ENCODE peak calls at places on chromosome 1, in five cellular contexts. N, Z, I, P and Y are unnamed samples.
A peak's percentile ranks its signal among the peaks of the same experiment; 100 is the strongest.

GRCh38 chr1:5974631-5975030 is 17.6 kb downstream of the NPHP4 start:
- DNase-seq in I (no peak), P (no peak), Z (no peak), N (no peak), Y (no peak)

GRCh38 chr1:182217071-182217470 is 155.6 kb upstream of the ZNF648 start:
- DNase-seq in Z (no peak), I (no peak), P (no peak), N (no peak), Y (peak; percentile 5)

GRCh38 chr1:34320081-34320480 is 143.4 kb downstream of the C1orf94 start:
- DNase-seq in N (no peak), I (no peak), P (no peak), Z (no peak), Y (no peak)

GRCh38 chr1:91057784-91058183 is 35.9 kb upstream of the ZNF644 start:
- DNase-seq in N (no peak), I (no peak), P (no peak), Z (no peak), Y (no peak)

GRCh38 chr1:22494943-22495579 is 43.4 kb downstream of the ZBTB40 start:
- DNase-seq in I (no peak), P (no peak), Z (no peak), N (no peak), Y (no peak)

GRCh38 chr1:150963535-150964489 is 10.8 kb downstream of the CERS2 start:
- DNase-seq in N (no peak), P (no peak), Z (no peak), I (no peak), Y (no peak)

GRCh38 chr1:7667625-7668218 is 103.4 kb upstream of the VAMP3 start:
- DNase-seq in Z (peak; percentile 87), N (peak; percentile 90), I (peak; percentile 81), P (peak; percentile 53), Y (peak; percentile 72)

GRCh38 chr1:38940339-38941047 is 1.1 kb downstream of the RHBDL2 start:
- DNase-seq in N (no peak), P (no peak), I (no peak), Z (no peak), Y (no peak)

GRCh38 chr1:100440075-100440809 is 87.9 kb downstream of the CDC14A start:
- DNase-seq in I (no peak), Z (no peak), P (no peak), N (no peak), Y (no peak)

GRCh38 chr1:79043506-79043905 is 37.0 kb upstream of the ADGRL4 start:
- DNase-seq in Z (no peak), P (no peak), N (no peak), I (no peak), Y (peak; percentile 55)

GRCh38 chr1:59043796-59044195 is 253.1 kb upstream of the FGGY start:
- DNase-seq in P (no peak), N (no peak), Z (no peak), I (peak; percentile 94), Y (peak; percentile 89)

GRCh38 chr1:93681549-93682412 is at the start of gene BCAR3:
- DNase-seq in N (peak; percentile 85), P (peak; percentile 38), I (peak; percentile 76), Z (peak; percentile 61), Y (peak; percentile 73)

DNA sequence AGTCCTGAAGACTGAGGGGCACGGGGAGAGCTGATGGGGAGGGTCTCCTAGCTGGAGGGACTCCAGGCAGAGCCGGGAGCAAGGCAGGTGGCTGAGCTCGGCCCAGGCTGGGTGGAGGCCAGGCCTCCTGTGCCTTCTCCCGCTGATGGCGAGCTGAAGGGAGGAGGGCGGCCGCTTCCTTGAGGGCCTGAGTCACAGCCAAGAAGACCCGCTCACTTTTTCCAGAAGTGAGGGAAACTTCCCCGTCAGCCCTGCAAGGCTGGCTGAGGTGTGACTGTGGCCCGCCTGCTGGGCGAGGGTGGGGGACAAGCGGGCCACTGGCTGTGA is 1.7 kb upstream of the VWA1 start:
- DNase-seq in P (no peak), Z (no peak), I (peak; percentile 83), N (no peak), Y (peak; percentile 39)
- H3K14ac ChIP-seq in P (no peak overlapping the region), Z (peak overlapping the region; percentile 84), I (no peak overlapping the region), N (peak overlapping the region; percentile 29), Y (peak overlapping the region; percentile 11)

GRCh38 chr1:42973799-42974198 is 15.1 kb upstream of the SLC2A1 start:
- DNase-seq in N (no peak), P (no peak), Z (no peak), I (no peak), Y (no peak)
- H3K14ac ChIP-seq in N (no peak overlapping the region), P (no peak overlapping the region), Z (no peak overlapping the region), I (no peak overlapping the region), Y (peak overlapping the region; percentile 31)

DNA sequence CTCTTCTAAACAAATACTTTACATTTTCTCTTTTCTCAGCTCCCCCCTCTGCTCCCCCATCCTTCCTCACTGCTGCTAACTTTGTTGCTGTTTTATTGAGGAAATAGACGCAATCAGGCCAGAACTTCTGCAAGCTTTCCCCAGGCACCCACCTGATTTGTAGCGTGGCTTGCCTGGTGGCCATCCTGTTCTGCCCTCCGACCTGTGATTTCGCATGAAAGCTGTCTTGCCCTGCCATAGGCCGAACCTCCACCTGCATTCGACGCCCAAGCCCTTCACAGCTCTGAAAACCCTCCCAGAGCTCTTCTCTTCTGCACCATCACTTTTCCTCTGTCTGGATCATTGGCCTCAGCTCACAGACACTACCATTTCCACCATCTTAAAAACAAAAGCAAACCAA is 100.6 kb downstream of the PLPP3 start:
- DNase-seq in N (no peak), I (no peak), Z (no peak), P (no peak), Y (no peak)
- H3K14ac ChIP-seq in N (no peak overlapping the region), I (no peak overlapping the region), Z (no peak overlapping the region), P (no peak overlapping the region), Y (no peak overlapping the region)

GRCh38 chr1:36139521-36139920 is 9.8 kb downstream of the TRAPPC3 start:
- DNase-seq in N (no peak), I (no peak), Z (no peak), P (no peak), Y (no peak)

GRCh38 chr1:36142121-36142520 is 7.2 kb downstream of the TRAPPC3 start:
- DNase-seq in N (no peak), Z (no peak), I (no peak), P (no peak), Y (no peak)

GRCh38 chr1:36144413-36144812 is 4.9 kb downstream of the TRAPPC3 start:
- DNase-seq in P (no peak), Z (no peak), I (no peak), N (no peak), Y (no peak)

GRCh38 chr1:36148821-36149236 is 457 bp downstream of the TRAPPC3 start:
- DNase-seq in I (no peak), P (no peak), N (no peak), Z (no peak), Y (no peak)

DNA sequence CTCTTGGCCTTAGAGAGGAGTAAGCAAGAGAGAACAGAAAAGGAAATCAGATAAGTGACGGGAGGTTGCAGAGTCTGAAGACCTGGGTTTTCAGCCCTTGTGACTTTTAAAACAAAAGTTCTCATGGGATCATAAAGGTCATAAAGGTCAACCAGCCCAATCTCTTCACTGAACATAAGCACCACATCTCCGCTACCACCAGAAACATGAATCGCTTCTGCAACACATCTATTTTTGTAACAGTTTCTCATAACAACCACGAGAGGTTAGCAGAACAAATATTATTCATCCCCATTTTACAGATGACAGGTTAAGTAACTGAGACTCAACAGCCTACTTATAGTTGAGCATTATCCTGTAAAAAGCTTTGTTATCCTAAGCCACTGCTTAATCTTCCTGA is 5.9 kb downstream of the TRAPPC3 start:
- DNase-seq in N (no peak), I (no peak), P (no peak), Z (no peak), Y (no peak)
- H3K14ac ChIP-seq in N (no peak overlapping the region), I (no peak overlapping the region), P (no peak overlapping the region), Z (no peak overlapping the region), Y (no peak overlapping the region)

GRCh38 chr1:20732071-20732587 is 374 bp downstream of the SH2D5 start:
- DNase-seq in Z (peak; percentile 78), N (peak; percentile 94), P (peak; percentile 56), I (peak; percentile 75), Y (peak; percentile 81)
- H3K14ac ChIP-seq in Z (no peak overlapping the region), N (no peak overlapping the region), P (no peak overlapping the region), I (peak overlapping the region; percentile 31), Y (peak overlapping the region; percentile 100)

DNA sequence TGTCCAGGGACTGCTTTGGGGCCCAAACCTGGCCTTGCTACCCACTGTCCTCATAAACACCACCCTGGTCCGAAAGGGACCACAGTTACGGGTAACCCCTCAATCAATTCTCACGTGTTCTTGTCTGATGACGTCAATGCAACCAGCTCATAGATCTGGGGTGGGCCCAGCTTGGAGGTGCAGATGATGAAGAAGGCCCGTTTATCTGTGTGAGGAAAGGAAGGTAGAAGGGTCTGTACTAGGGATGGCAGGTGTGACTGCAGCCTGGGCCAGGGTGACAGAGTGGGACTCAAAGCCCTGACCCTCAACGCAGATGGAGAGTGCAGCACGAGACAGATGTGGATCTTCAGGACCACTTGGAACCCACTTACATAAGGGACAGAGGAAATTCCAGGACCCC is 22.1 kb downstream of the LRRC71 start:
- DNase-seq in N (no peak), I (no peak), Z (no peak), P (no peak), Y (no peak)
- H3K14ac ChIP-seq in N (no peak overlapping the region), I (no peak overlapping the region), Z (no peak overlapping the region), P (no peak overlapping the region), Y (no peak overlapping the region)

DNA sequence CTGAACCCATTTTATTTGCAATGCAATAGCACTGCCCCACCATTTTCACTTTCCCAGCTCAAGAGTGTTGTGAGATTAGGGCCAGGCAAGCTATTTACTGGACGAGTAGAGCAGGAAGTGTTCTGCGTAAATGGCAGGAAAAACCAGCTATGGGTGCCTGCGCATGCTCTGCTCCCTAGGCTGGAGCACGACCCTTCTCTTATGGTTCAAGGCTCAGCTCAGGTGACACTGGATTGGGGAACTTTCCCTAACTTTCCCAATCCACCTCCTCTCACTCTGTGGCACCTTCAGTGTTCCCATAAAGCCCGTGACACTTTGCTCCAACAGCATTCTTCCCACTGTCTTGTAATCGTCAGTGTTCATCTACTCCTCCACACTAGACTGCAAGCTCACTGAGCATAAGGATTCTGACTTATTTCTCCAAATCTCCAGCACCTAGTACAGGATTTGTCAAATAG is 3.6 kb upstream of the MAN1A2 start:
- DNase-seq in N (no peak), I (no peak), P (no peak), Z (no peak), Y (no peak)
- H3K14ac ChIP-seq in N (no peak overlapping the region), I (no peak overlapping the region), P (no peak overlapping the region), Z (no peak overlapping the region), Y (no peak overlapping the region)